ENCODE peak calls at places on chromosome 20, in five cellular contexts. One of them, this sample, is unnamed.
A peak's percentile ranks its signal among the peaks of the same experiment; 100 is the strongest.

GRCh38 chr20:2390971-2391675 is 10.4 kb downstream of the TGM6 start:
- DNase-seq in ELR: no peak
- DNase-seq in neural progenitor cell: no peak
- DNase-seq in fibroblast of pulmonary artery: no peak
- DNase-seq in ovary: no peak
- DNase-seq in this sample: no peak

GRCh38 chr20:3648941-3649340 is 14.3 kb downstream of the GFRA4 start:
- DNase-seq in ELR: no peak
- DNase-seq in neural progenitor cell: no peak
- DNase-seq in fibroblast of pulmonary artery: no peak
- DNase-seq in ovary: no peak
- DNase-seq in this sample: no peak

GRCh38 chr20:11453430-11453829 is 464.3 kb upstream of the BTBD3 start:
- DNase-seq in ELR: peak; percentile 81
- DNase-seq in neural progenitor cell: no peak
- DNase-seq in fibroblast of pulmonary artery: peak; percentile 65
- DNase-seq in ovary: no peak
- DNase-seq in this sample: peak; percentile 65

GRCh38 chr20:24781061-24781980 is 167.7 kb upstream of the CST7 start:
- DNase-seq in ELR: peak; percentile 52
- DNase-seq in neural progenitor cell: peak; percentile 54
- DNase-seq in fibroblast of pulmonary artery: peak; percentile 34
- DNase-seq in ovary: no peak
- DNase-seq in this sample: peak; percentile 21

GRCh38 chr20:50215101-50215500 is 24.5 kb downstream of the CEBPB start:
- DNase-seq in ELR: peak; percentile 51
- DNase-seq in neural progenitor cell: no peak
- DNase-seq in fibroblast of pulmonary artery: peak; percentile 31
- DNase-seq in ovary: no peak
- DNase-seq in this sample: no peak

GRCh38 chr20:57422254-57422653 is 31.1 kb downstream of the RBM38 start:
- DNase-seq in ELR: no peak
- DNase-seq in neural progenitor cell: no peak
- DNase-seq in fibroblast of pulmonary artery: no peak
- DNase-seq in ovary: no peak
- DNase-seq in this sample: no peak

GRCh38 chr20:24370249-24370648 is 99.2 kb upstream of the SYNDIG1 start:
- DNase-seq in ELR: no peak
- DNase-seq in neural progenitor cell: no peak
- DNase-seq in fibroblast of pulmonary artery: no peak
- DNase-seq in ovary: no peak
- DNase-seq in this sample: no peak

GRCh38 chr20:60211618-60212463 is 253.6 kb downstream of the CDH26 start:
- DNase-seq in ELR: no peak
- DNase-seq in neural progenitor cell: no peak
- DNase-seq in fibroblast of pulmonary artery: no peak
- DNase-seq in ovary: no peak
- DNase-seq in this sample: no peak

GRCh38 chr20:34881689-34882088 is 5.3 kb downstream of the ACSS2 start:
- DNase-seq in ELR: no peak
- DNase-seq in neural progenitor cell: no peak
- DNase-seq in fibroblast of pulmonary artery: no peak
- DNase-seq in ovary: no peak
- DNase-seq in this sample: no peak

GRCh38 chr20:53672484-53673129 is 79.0 kb upstream of the ZNF217 start:
- DNase-seq in ELR: peak; percentile 66
- DNase-seq in neural progenitor cell: no peak
- DNase-seq in fibroblast of pulmonary artery: no peak
- DNase-seq in ovary: no peak
- DNase-seq in this sample: peak; percentile 61

GRCh38 chr20:61371501-61372150 is 119.6 kb downstream of the CDH4 start:
- DNase-seq in ELR: no peak
- DNase-seq in neural progenitor cell: no peak
- DNase-seq in fibroblast of pulmonary artery: no peak
- DNase-seq in ovary: no peak
- DNase-seq in this sample: no peak

GRCh38 chr20:25214416-25214770 is 18.9 kb downstream of the ENTPD6 start:
- DNase-seq in ELR: no peak
- DNase-seq in neural progenitor cell: no peak
- DNase-seq in fibroblast of pulmonary artery: no peak
- DNase-seq in ovary: no peak
- DNase-seq in this sample: no peak

GRCh38 chr20:7696311-7696710 is 243.9 kb downstream of the HAO1 start:
- DNase-seq in ELR: peak; percentile 40
- DNase-seq in neural progenitor cell: no peak
- DNase-seq in fibroblast of pulmonary artery: no peak
- DNase-seq in ovary: no peak
- DNase-seq in this sample: peak; percentile 43

GRCh38 chr20:58695084-58695722 is 2.6 kb downstream of the NPEPL1 start:
- DNase-seq in ELR: no peak
- DNase-seq in neural progenitor cell: peak; percentile 43
- DNase-seq in fibroblast of pulmonary artery: no peak
- DNase-seq in ovary: peak; percentile 10
- DNase-seq in this sample: no peak

GRCh38 chr20:12594410-12595130 is 414.2 kb upstream of the SPTLC3 start:
- DNase-seq in ELR: no peak
- DNase-seq in neural progenitor cell: no peak
- DNase-seq in fibroblast of pulmonary artery: no peak
- DNase-seq in ovary: no peak
- DNase-seq in this sample: no peak

GRCh38 chr20:4375881-4376280 is 345.8 kb upstream of the PRND start:
- DNase-seq in ELR: peak; percentile 15
- DNase-seq in neural progenitor cell: no peak
- DNase-seq in fibroblast of pulmonary artery: peak; percentile 33
- DNase-seq in ovary: no peak
- DNase-seq in this sample: no peak

GRCh38 chr20:61796738-61797137 is 268.9 kb downstream of the TAF4 start:
- DNase-seq in ELR: no peak
- DNase-seq in neural progenitor cell: no peak
- DNase-seq in fibroblast of pulmonary artery: no peak
- DNase-seq in ovary: no peak
- DNase-seq in this sample: no peak

GRCh38 chr20:43316271-43316670 is 126.6 kb upstream of the PTPRT start:
- DNase-seq in ELR: no peak
- DNase-seq in neural progenitor cell: no peak
- DNase-seq in fibroblast of pulmonary artery: no peak
- DNase-seq in ovary: no peak
- DNase-seq in this sample: no peak

GRCh38 chr20:48544402-48545333 is 283.1 kb downstream of the PREX1 start:
- DNase-seq in ELR: no peak
- DNase-seq in neural progenitor cell: no peak
- DNase-seq in fibroblast of pulmonary artery: no peak
- DNase-seq in ovary: no peak
- DNase-seq in this sample: no peak

GRCh38 chr20:63874254-63874653 is 9.2 kb downstream of the TPD52L2 start:
- DNase-seq in ELR: no peak
- DNase-seq in neural progenitor cell: no peak
- DNase-seq in fibroblast of pulmonary artery: no peak
- DNase-seq in ovary: no peak
- DNase-seq in this sample: no peak

GRCh38 chr20:64224344-64225165 is 31.0 kb upstream of the PCMTD2 start:
- DNase-seq in ELR: peak; percentile 97
- DNase-seq in neural progenitor cell: no peak
- DNase-seq in fibroblast of pulmonary artery: peak; percentile 81
- DNase-seq in ovary: no peak
- DNase-seq in this sample: peak; percentile 96

GRCh38 chr20:346640-347316 is at the start of gene NRSN2:
- DNase-seq in ELR: peak; percentile 73
- DNase-seq in neural progenitor cell: peak; percentile 86
- DNase-seq in fibroblast of pulmonary artery: peak; percentile 66
- DNase-seq in ovary: peak; percentile 83
- DNase-seq in this sample: peak; percentile 66

GRCh38 chr20:54221996-54222890 is 14.4 kb downstream of the PFDN4 start:
- DNase-seq in ELR: no peak
- DNase-seq in neural progenitor cell: no peak
- DNase-seq in fibroblast of pulmonary artery: no peak
- DNase-seq in ovary: no peak
- DNase-seq in this sample: no peak

GRCh38 chr20:25148181-25148981 is 47.1 kb upstream of the ENTPD6 start:
- DNase-seq in ELR: peak; percentile 8
- DNase-seq in neural progenitor cell: peak; percentile 24
- DNase-seq in fibroblast of pulmonary artery: peak; percentile 61
- DNase-seq in ovary: peak; percentile 81
- DNase-seq in this sample: peak; percentile 40

GRCh38 chr20:24148372-24148771 is 159.8 kb upstream of the GGTLC1 start:
- DNase-seq in ELR: no peak
- DNase-seq in neural progenitor cell: no peak
- DNase-seq in fibroblast of pulmonary artery: no peak
- DNase-seq in ovary: no peak
- DNase-seq in this sample: no peak

GRCh38 chr20:46330831-46331371 is 22.6 kb upstream of the CDH22 start:
- DNase-seq in ELR: no peak
- DNase-seq in neural progenitor cell: no peak
- DNase-seq in fibroblast of pulmonary artery: no peak
- DNase-seq in ovary: no peak
- DNase-seq in this sample: peak; percentile 46

GRCh38 chr20:17344775-17345174 is 117.9 kb downstream of the PCSK2 start:
- DNase-seq in ELR: no peak
- DNase-seq in neural progenitor cell: no peak
- DNase-seq in fibroblast of pulmonary artery: no peak
- DNase-seq in ovary: no peak
- DNase-seq in this sample: no peak

GRCh38 chr20:59176812-59177211 is 13.2 kb downstream of the ZNF831 start:
- DNase-seq in ELR: no peak
- DNase-seq in neural progenitor cell: no peak
- DNase-seq in fibroblast of pulmonary artery: no peak
- DNase-seq in ovary: no peak
- DNase-seq in this sample: no peak